ENCODE peak calls at places on chromosomes 5 and 9, in seven cellular contexts. U is GM13977; L is stimulated activated CD8-positive, alpha-beta memory T cell treated with anti-CD3 and anti-CD28 coated beads, Interleukin-15, amount 100 ng/mL, for 24 hours; W is neuronal stem cell; B is memory B cell; N is fibroblast of mammary gland; O is AG09309. V is an unnamed sample.

GRCh38 chr5:80098951-80099350 is 63.8 kb downstream of the THBS4 start:
- DNase-seq in O (no peak), B (no peak), U (no peak), N (no peak), L (no peak), W (no peak), V (no peak)

GRCh38 chr5:89204766-89205165 is 321.8 kb upstream of the MEF2C start:
- DNase-seq in L (no peak), U (no peak), O (peak; percentile 40), W (no peak), B (no peak), N (peak; percentile 28), V (no peak)

GRCh38 chr5:35920890-35921289 is 17.5 kb downstream of the CAPSL start:
- DNase-seq in U (no peak), W (no peak), O (no peak), L (no peak), N (no peak), B (no peak), V (no peak)

GRCh38 chr5:149581192-149581861 is at the start of gene ARHGEF37:
- DNase-seq in B (peak; percentile 14), O (no peak), L (peak; percentile 10), U (no peak), N (peak; percentile 31), W (peak; percentile 18), V (peak; percentile 27)

GRCh38 chr9:23554691-23555090 is 271.3 kb downstream of the ELAVL2 start:
- DNase-seq in O (no peak), U (no peak), W (no peak), B (no peak), L (no peak), N (no peak), V (no peak)

GRCh38 chr9:131045300-131046092 is 36.5 kb downstream of the LAMC3 start:
- DNase-seq in B (no peak), N (peak; percentile 10), O (no peak), W (no peak), U (no peak), L (no peak), V (no peak)

GRCh38 chr9:25742241-25742640 is 64.0 kb upstream of the TUSC1 start:
- DNase-seq in B (no peak), L (no peak), O (no peak), W (peak; percentile 4), N (no peak), U (no peak), V (no peak)

GRCh38 chr9:72362118-72362531 is 2.9 kb downstream of the ZFAND5 start:
- DNase-seq in U (no peak), W (no peak), N (peak; percentile 57), L (no peak), O (no peak), B (no peak), V (no peak)

GRCh38 chr5:135223891-135224625 is 175.0 kb downstream of the MACROH2A1 start:
- DNase-seq in B (no peak), N (no peak), O (no peak), L (no peak), U (no peak), W (no peak), V (no peak)

GRCh38 chr5:34570721-34571379 is 85.3 kb upstream of the RAI14 start:
- DNase-seq in W (no peak), L (no peak), B (no peak), O (peak; percentile 55), N (peak; percentile 90), U (no peak), V (no peak)

GRCh38 chr5:51053361-51053760 is 329.9 kb upstream of the ISL1 start:
- DNase-seq in U (no peak), W (no peak), L (no peak), O (no peak), N (no peak), B (no peak), V (no peak)

GRCh38 chr5:151315998-151316597 is 12.5 kb upstream of the SLC36A3 start:
- DNase-seq in O (peak; percentile 27), N (peak; percentile 64), L (peak; percentile 5), W (peak; percentile 58), U (peak; percentile 78), B (peak; percentile 44), V (peak; percentile 70)

GRCh38 chr9:84325347-84325982 is 15.1 kb downstream of the SLC28A3 start:
- DNase-seq in U (no peak), O (no peak), L (no peak), N (peak; percentile 39), W (no peak), B (no peak), V (no peak)

GRCh38 chr9:13228431-13228830 is 51.1 kb downstream of the MPDZ start:
- DNase-seq in O (no peak), U (no peak), W (no peak), B (no peak), L (no peak), N (peak; percentile 6), V (no peak)

GRCh38 chr9:123268240-123268949 is at the start of gene STRBP:
- DNase-seq in U (peak; percentile 99), W (peak; percentile 90), L (peak; percentile 83), B (peak; percentile 98), N (peak; percentile 52), O (no peak), V (peak; percentile 97)

GRCh38 chr9:127927457-127928231 is 2.9 kb downstream of the PIP5KL1 start:
- DNase-seq in L (no peak), O (no peak), W (no peak), N (no peak), B (no peak), U (no peak), V (peak; percentile 55)

GRCh38 chr5:38831117-38831516 is 14.7 kb upstream of the OSMR start:
- DNase-seq in N (no peak), B (no peak), W (no peak), U (no peak), O (no peak), L (no peak), V (no peak)

GRCh38 chr5:180816608-180817534 is 14.3 kb upstream of the MGAT1 start:
- DNase-seq in U (no peak), N (peak; percentile 54), O (no peak), W (no peak), L (no peak), B (no peak), V (no peak)

GRCh38 chr5:147534172-147534951 is 24.5 kb upstream of the DPYSL3 start:
- DNase-seq in B (no peak), O (peak; percentile 59), W (no peak), L (no peak), N (peak; percentile 88), U (no peak), V (no peak)

GRCh38 chr5:134552301-134552700 is 26.8 kb downstream of the JADE2 start:
- DNase-seq in B (no peak), L (no peak), W (no peak), O (peak; percentile 95), U (no peak), N (peak; percentile 92), V (no peak)

GRCh38 chr5:163950248-163950647 is 444.8 kb downstream of the MAT2B start:
- DNase-seq in O (no peak), B (no peak), L (no peak), U (no peak), N (no peak), W (no peak), V (no peak)

GRCh38 chr9:96609732-96610131 is 9.9 kb downstream of the CDC14B start:
- DNase-seq in W (no peak), L (no peak), B (no peak), N (no peak), U (no peak), O (no peak), V (no peak)

GRCh38 chr9:134175808-134176598 is 11.6 kb upstream of the RNU6ATAC start:
- DNase-seq in U (no peak), B (no peak), W (no peak), N (no peak), L (no peak), O (no peak), V (no peak)

GRCh38 chr9:105150991-105151685 is 93.3 kb upstream of the SLC44A1 start:
- DNase-seq in U (peak; percentile 39), W (no peak), O (no peak), B (no peak), N (peak; percentile 57), L (no peak), V (peak; percentile 32)

GRCh38 chr5:14958196-14958595 is 86.6 kb upstream of the ANKH start:
- DNase-seq in L (no peak), O (peak; percentile 62), B (no peak), U (no peak), W (no peak), N (peak; percentile 54), V (no peak)

GRCh38 chr9:16680965-16681658 is 189.4 kb downstream of the BNC2 start:
- DNase-seq in N (peak; percentile 94), L (no peak), O (peak; percentile 35), U (no peak), B (no peak), W (no peak), V (no peak)

GRCh38 chr9:131997779-131998178 is 81.9 kb downstream of the MED27 start:
- DNase-seq in O (no peak), W (no peak), N (peak; percentile 40), B (no peak), L (no peak), U (no peak), V (no peak)

GRCh38 chr9:130438368-130438981 is 6.3 kb upstream of the ASS1 start:
- DNase-seq in U (no peak), N (no peak), W (no peak), B (no peak), O (no peak), L (no peak), V (no peak)

GRCh38 chr5:143318833-143319232 is 84.7 kb downstream of the NR3C1 start:
- DNase-seq in U (no peak), N (no peak), B (no peak), O (no peak), L (no peak), W (no peak), V (no peak)

GRCh38 chr5:155616779-155617392 is 603.3 kb downstream of the KIF4B start:
- DNase-seq in O (no peak), N (peak; percentile 10), U (peak; percentile 50), W (peak; percentile 52), B (peak; percentile 36), L (peak; percentile 15), V (peak; percentile 39)

GRCh38 chr5:141638771-141639170 is 2.0 kb downstream of the RELL2 start:
- DNase-seq in N (no peak), O (no peak), B (no peak), W (no peak), U (no peak), L (no peak), V (no peak)

GRCh38 chr9:22160235-22160634 is 151.1 kb upstream of the CDKN2B start:
- DNase-seq in N (peak; percentile 83), W (no peak), L (no peak), O (no peak), U (no peak), B (no peak), V (no peak)

GRCh38 chr9:99823392-99824377 is 2.0 kb downstream of the NR4A3 start:
- DNase-seq in N (peak; percentile 47), W (peak; percentile 38), L (peak; percentile 31), B (peak; percentile 55), U (peak; percentile 73), O (no peak), V (peak; percentile 41)

GRCh38 chr5:177524539-177524900 is 7.8 kb upstream of the DDX41 start:
- DNase-seq in L (no peak), U (no peak), B (no peak), N (no peak), O (no peak), W (no peak), V (no peak)